ENCODE peak calls at places on chromosomes 5 and 9, in five cellular contexts. N is activated CD4-positive, alpha-beta T cell treated with anti-CD3 and anti-CD28 coated beads for 48 hours; T is T-helper 2 cell; P is NCI-H1092; Z is sciatic nerve. S is an unnamed sample.

GRCh38 chr5:116363780-116364179 is 210.8 kb downstream of the SEMA6A start:
- DNase-seq in N (no peak), T (no peak), P (no peak), Z (no peak), S (no peak)

GRCh38 chr5:440413-441180 is 2.4 kb upstream of the EXOC3 start:
- DNase-seq in N (no peak), T (no peak), P (no peak), Z (peak), S (no peak)

GRCh38 chr5:145811834-145812625 is 23.1 kb downstream of the PRELID2 start:
- DNase-seq in N (no peak), T (no peak), P (peak), Z (no peak), S (no peak)

GRCh38 chr9:3059781-3060468 is 216.0 kb upstream of the PUM3 start:
- DNase-seq in N (no peak), T (no peak), P (no peak), Z (no peak), S (no peak)

GRCh38 chr5:130002876-130003275 is 98.6 kb downstream of the CHSY3 start:
- DNase-seq in N (no peak), T (no peak), P (no peak), Z (no peak), S (no peak)

GRCh38 chr9:135563039-135563476 is 1.5 kb downstream of the PAEP start:
- DNase-seq in N (no peak), T (no peak), P (no peak), Z (peak), S (no peak)

GRCh38 chr5:78889759-78890158 is 95.4 kb downstream of the ARSB start:
- DNase-seq in N (no peak), T (no peak), P (no peak), Z (no peak), S (no peak)

GRCh38 chr9:132154925-132155324 is 6.9 kb upstream of the NTNG2 start:
- DNase-seq in N (no peak), T (no peak), P (no peak), Z (no peak), S (no peak)

GRCh38 chr5:119388619-119389190 is 32.9 kb downstream of the TNFAIP8 start:
- DNase-seq in N (no peak), T (no peak), P (no peak), Z (no peak), S (no peak)

GRCh38 chr5:2587189-2588031 is 164.1 kb downstream of the IRX2 start:
- DNase-seq in N (no peak), T (no peak), P (no peak), Z (no peak), S (no peak)

GRCh38 chr5:163941068-163941467 is 435.6 kb downstream of the MAT2B start:
- DNase-seq in N (no peak), T (no peak), P (no peak), Z (no peak), S (no peak)

GRCh38 chr5:64165500-64166200 is at the start of gene RNF180:
- DNase-seq in N (peak), T (no peak), P (no peak), Z (peak), S (peak)

GRCh38 chr5:145509336-145510150 is 325.6 kb downstream of the PRELID2 start:
- DNase-seq in N (no peak), T (no peak), P (no peak), Z (no peak), S (no peak)

GRCh38 chr5:14306415-14306814 is 163.3 kb downstream of the TRIO start:
- DNase-seq in N (no peak), T (no peak), P (no peak), Z (no peak), S (no peak)

GRCh38 chr5:175195698-175196656 is 248.0 kb downstream of the DRD1 start:
- DNase-seq in N (no peak), T (no peak), P (no peak), Z (no peak), S (no peak)